ENCODE peak calls at places on chromosome 9, in five cellular contexts. L is brain microvascular endothelial cell, F is adrenal gland, R is pancreas, W is PC-3. P is an unnamed sample. For H3K27me3, the result is how much of the 10 kb centered on the place peaks cover.

GRCh38 chr9:94945191-94946144 is 219.0 kb downstream of the AOPEP start:
- DNase-seq in L (peak), F (peak), R (no peak), W (peak), P (no peak)

GRCh38 chr9:99647617-99648016 is 174.1 kb upstream of the NR4A3 start:
- DNase-seq in L (no peak), F (no peak), R (no peak), W (no peak), P (no peak)

GRCh38 chr9:92406506-92406905 is 2.1 kb upstream of the OGN start:
- DNase-seq in L (peak), F (peak), R (no peak), W (no peak), P (peak)

GRCh38 chr9:73219985-73220626 is 68.4 kb downstream of the ANXA1 start:
- DNase-seq in L (peak), F (no peak), R (no peak), W (peak), P (peak)

GRCh38 chr9:89183146-89183545 is 4.5 kb upstream of the SHC3 start:
- DNase-seq in L (no peak), F (no peak), R (no peak), W (no peak), P (no peak)

GRCh38 chr9:79686381-79687130 is 114.8 kb downstream of the TLE4 start:
- DNase-seq in L (peak), F (peak), R (no peak), W (peak), P (no peak)

GRCh38 chr9:129175825-129176633 is 2.0 kb downstream of the IER5L start:
- DNase-seq in L (peak), F (peak), R (peak), W (peak), P (peak)

GRCh38 chr9:2313512-2313911 is 298.4 kb downstream of the SMARCA2 start:
- DNase-seq in L (no peak), F (no peak), R (no peak), W (no peak), P (no peak)

GRCh38 chr9:14865206-14865605 is 45.0 kb downstream of the FREM1 start:
- DNase-seq in L (no peak), F (no peak), R (no peak), W (no peak), P (no peak)

GRCh38 chr9:88425538-88425950 is 37.3 kb downstream of the SPIN1 start:
- DNase-seq in L (no peak), F (no peak), R (no peak), W (peak), P (no peak)

GRCh38 chr9:89935791-89936190 is 331.0 kb downstream of the GADD45G start:
- DNase-seq in L (no peak), F (no peak), R (no peak), W (no peak), P (no peak)

GRCh38 chr9:30075451-30076199 is 2308.8 kb upstream of the ACO1 start:
- DNase-seq in L (no peak), F (no peak), R (no peak), W (peak), P (no peak)

GRCh38 chr9:124140941-124141568 is 116.7 kb upstream of the NEK6 start:
- DNase-seq in L (no peak), F (no peak), R (no peak), W (no peak), P (no peak)

GRCh38 chr9:135887585-135888050 is 19.7 kb downstream of the CAMSAP1 start:
- DNase-seq in L (no peak), F (no peak), R (no peak), W (no peak), P (peak)

GRCh38 chr9:126854734-126855133 is 5.7 kb upstream of the ZBTB34 start:
- DNase-seq in L (no peak), F (no peak), R (no peak), W (no peak), P (no peak)

GRCh38 chr9:82332018-82332773 is 343.6 kb downstream of the SPATA31D1 start:
- DNase-seq in L (peak), F (no peak), R (no peak), W (peak), P (no peak)

GRCh38 chr9:34310205-34310604 is 18.9 kb downstream of the KIF24 start:
- DNase-seq in L (no peak), F (no peak), R (no peak), W (no peak), P (no peak)

GRCh38 chr9:16304301-16304700 is 566.2 kb downstream of the BNC2 start:
- DNase-seq in L (no peak), F (no peak), R (no peak), W (peak), P (no peak)

GRCh38 chr9:95044731-95045508 is 272.6 kb downstream of the FANCC start:
- DNase-seq in L (no peak), F (no peak), R (peak), W (no peak), P (no peak)

GRCh38 chr9:82961504-82962125 is 101.3 kb downstream of the RASEF start:
- DNase-seq in L (peak), F (peak), R (peak), W (peak), P (no peak)

GRCh38 chr9:70411141-70411929 is 3.1 kb downstream of the KLF9 start:
- DNase-seq in L (peak), F (peak), R (peak), W (no peak), P (no peak)

GRCh38 chr9:116435706-116436105 is 251.4 kb upstream of the TRIM32 start:
- DNase-seq in L (no peak), F (no peak), R (no peak), W (no peak), P (no peak)

GRCh38 chr9:71791875-71792274 is 23.6 kb upstream of the CEMIP2 start:
- DNase-seq in L (no peak), F (no peak), R (no peak), W (no peak), P (no peak)

GRCh38 chr9:72579880-72580570 is 58.6 kb downstream of the TMC1 start:
- DNase-seq in L (no peak), F (no peak), R (no peak), W (peak), P (no peak)

GRCh38 chr9:97561501-97561900 is 60.0 kb downstream of the TMOD1 start:
- DNase-seq in L (no peak), F (no peak), R (no peak), W (no peak), P (no peak)

GRCh38 chr9:125536184-125537152 is 170.5 kb downstream of the MAPKAP1 start:
- DNase-seq in L (no peak), F (no peak), R (no peak), W (peak), P (no peak)

DNA sequence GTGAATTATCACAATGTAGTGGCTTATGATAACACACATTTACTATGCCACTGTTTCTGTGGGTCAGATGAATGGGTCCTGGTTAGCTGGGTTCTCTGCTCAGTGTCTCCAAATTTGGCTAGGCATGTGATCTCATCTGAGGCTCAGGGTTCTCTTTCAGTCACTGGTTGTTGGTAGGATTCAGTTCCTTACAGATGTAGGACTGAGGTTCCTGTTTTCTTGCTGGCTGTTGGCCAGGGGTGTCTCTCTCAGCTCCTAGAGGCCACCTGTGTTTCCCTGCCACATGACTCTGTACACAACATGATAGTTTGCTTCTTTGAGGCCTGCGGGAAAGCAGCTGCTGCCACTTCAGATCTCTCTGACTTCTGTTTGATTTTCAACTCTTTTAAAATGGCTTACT is 7.1 kb downstream of the NFX1 start:
- DNase-seq in L (no peak), F (peak), R (no peak), W (no peak), P (peak)
- H3K4me3 ChIP-seq in L (no peak), F (no peak), R (no peak), W (no peak), P (peak)

DNA sequence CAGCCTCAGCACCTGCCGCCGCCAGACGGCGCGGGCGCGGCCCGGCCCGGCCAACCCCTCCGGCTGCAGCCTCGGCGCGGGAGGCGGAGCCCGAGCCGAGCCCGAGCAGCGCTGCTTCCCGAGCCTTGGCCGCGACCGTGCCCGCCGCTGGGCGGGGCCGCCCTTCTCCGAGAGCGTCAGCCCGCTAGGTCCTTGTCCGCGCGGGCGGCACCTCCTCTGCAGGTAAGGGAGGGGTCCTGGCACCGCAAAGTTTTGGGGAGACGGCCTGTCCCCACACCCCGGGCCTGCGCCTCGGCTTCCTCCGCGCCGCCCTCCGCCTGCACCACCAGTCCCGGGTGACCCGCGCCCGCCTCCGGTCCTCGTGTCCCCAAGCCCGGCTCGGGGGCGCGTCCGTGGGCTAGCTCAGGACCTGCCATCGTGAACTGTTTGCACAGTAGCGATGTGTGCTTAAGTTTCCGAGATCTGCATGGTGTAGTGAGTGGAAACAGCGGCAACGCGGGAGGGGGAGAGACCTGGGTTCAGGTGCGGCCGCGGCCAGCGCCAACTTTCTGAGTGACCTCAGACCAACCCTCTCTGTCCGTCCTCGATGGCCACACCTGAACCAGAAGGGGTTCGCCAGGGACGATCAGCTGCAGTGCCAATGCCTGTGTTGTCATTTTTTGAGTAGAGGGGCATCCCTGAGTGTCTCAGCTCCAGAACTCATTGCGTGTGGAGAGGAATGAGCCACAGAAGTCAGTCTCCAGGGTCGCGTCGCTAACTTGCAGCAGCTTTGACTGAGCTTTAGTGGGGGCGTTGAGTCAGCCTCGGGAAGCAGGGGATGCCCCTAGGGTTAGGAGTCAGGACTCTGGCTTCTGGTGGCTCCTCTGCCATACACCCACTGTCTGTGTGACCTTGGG is at the start of gene FRMPD1:
- DNase-seq in L (peak), F (peak), R (peak), W (peak), P (peak)
- TF ChIP-seq CTCF in L (no peak), F (no peak), R (no peak), W (no peak), P (no peak)

GRCh38 chr9:68508547-68508946 is 32.1 kb downstream of the TMEM252 start:
- DNase-seq in L (no peak), F (no peak), R (no peak), W (no peak), P (no peak)

GRCh38 chr9:68513981-68514380 is 26.7 kb downstream of the TMEM252 start:
- DNase-seq in L (no peak), F (no peak), R (no peak), W (peak), P (no peak)

GRCh38 chr9:68509689-68510088 is 31.0 kb downstream of the TMEM252 start:
- DNase-seq in L (no peak), F (no peak), R (no peak), W (no peak), P (no peak)

GRCh38 chr9:68515304-68516017 is 25.2 kb downstream of the TMEM252 start:
- DNase-seq in L (peak), F (no peak), R (no peak), W (peak), P (no peak)

DNA sequence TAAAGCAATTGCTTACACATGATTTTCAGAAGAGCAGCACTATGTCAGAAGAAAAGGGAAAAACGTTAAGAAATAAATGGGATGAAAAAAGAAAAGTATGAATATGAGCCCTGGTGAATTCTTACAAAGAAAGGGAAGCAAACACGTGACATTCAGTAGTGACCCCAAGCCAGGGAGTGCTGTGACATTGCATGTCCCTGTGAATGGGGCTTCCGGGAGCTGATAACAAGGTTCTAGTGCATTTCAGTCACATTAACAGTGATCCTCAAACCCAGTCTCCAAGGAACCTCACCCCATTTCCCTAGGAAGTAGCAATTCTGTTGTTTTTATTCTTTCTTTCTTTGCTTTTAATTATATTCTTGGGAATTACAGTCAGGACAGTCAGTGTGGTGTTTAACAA is 27.3 kb downstream of the TMEM252 start:
- DNase-seq in L (no peak), F (no peak), R (no peak), W (no peak), P (no peak)
- H3K27me3 ChIP-seq in L (under half), F (under half), R (under half), W (under half), P (under half)

DNA sequence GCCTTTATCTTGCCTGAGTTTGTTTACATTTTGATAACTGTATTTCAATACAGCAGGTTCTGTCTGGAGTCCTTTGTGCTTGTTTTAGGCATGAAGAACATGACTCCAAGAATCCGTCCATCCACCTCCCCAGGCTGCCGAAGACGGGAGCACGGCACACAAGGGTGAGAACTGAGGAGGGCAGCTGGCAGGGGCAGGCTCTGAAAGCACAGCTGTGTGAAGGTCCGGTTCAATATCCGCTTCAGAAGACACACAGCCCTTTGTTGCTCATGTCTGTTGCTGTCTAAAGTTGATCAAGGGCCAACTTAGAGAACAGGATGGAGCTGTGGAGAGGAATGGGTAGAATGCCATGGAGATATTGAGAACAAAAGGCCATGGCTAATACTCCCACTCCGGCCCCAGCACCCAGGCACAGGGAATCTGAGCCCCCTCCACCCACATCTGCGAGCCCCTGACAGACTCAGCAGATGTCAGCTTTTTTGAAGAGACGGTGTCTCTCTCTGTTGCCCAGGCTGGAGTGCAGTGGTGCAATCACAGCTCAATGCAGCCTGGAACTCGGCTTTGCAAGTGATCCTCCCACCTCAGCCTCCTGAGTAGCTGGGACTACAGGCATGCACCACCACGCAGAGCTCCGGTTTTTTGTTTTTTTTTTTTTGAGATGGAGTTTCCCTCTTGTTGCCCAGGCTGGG is 58.5 kb upstream of the GNE start:
- DNase-seq in L (peak), F (no peak), R (no peak), W (no peak), P (no peak)
- H3K4me3 ChIP-seq in L (no peak), F (no peak), R (no peak), W (no peak), P (no peak)

DNA sequence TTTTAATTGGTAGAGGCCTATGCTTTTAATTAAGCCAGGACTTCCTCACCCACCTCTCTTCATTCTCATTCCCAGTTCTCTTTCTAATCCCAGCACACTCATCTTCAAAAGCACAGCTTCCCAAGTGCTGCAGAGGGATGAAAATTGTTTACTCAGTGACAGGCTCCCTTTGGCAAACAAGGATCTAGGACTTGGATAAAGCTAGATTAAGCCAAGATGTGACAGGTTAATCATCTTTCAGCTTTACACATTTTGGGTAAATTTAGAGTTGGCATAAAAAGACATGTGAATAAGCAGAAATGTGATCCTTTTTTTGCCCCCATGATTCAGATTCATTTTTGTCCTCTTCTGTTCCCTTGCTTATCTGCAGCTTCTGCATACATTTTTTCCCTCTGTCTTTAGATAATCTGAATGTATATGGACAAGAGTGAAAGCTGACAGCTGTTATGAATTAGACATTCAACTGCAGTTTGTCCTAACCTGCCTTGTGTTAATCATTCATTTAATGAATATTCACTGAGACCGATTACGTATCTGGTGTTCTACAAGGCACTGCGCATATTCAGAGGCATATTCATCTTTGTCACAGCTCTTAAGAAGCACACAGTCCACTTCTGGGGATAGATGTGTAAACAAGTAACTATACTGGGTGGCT is 19.5 kb downstream of the ADAMTSL1 start:
- DNase-seq in L (peak), F (no peak), R (no peak), W (peak), P (no peak)
- TF ChIP-seq CTCF in L (no peak), F (no peak), R (no peak), W (no peak), P (no peak)

GRCh38 chr9:113873446-113873845 is 2.7 kb upstream of the ZNF618 start:
- DNase-seq in L (no peak), F (no peak), R (no peak), W (no peak), P (no peak)

GRCh38 chr9:113875917-113876805 is at the start of gene ZNF618:
- DNase-seq in L (no peak), F (peak), R (peak), W (peak), P (peak)

GRCh38 chr9:113872485-113873143 is 3.5 kb upstream of the ZNF618 start:
- DNase-seq in L (no peak), F (no peak), R (no peak), W (no peak), P (no peak)

GRCh38 chr9:113875420-113875916 is 641 bp upstream of the ZNF618 start:
- DNase-seq in L (no peak), F (no peak), R (no peak), W (peak), P (no peak)

GRCh38 chr9:113873926-113874325 is 2.2 kb upstream of the ZNF618 start:
- DNase-seq in L (no peak), F (no peak), R (no peak), W (no peak), P (no peak)
- H3K27me3 ChIP-seq in L (under half), F (under half), R (under half), W (under half), P (under half)